ENCODE peak calls at places on chromosomes 7 and 10, in five cellular contexts. C is K562, E is A549, A is HepG2, S is GM12878. B is an unnamed sample.

GRCh38 chr7:99242667-99243066 is 30.0 kb upstream of the MYH16 start:
- DNase-seq in A (no peak), E (no peak), S (no peak), C (no peak), B (no peak)

GRCh38 chr10:61319550-61320256 is 133.5 kb downstream of the TMEM26 start:
- DNase-seq in S (no peak), C (no peak), A (no peak), E (no peak), B (no peak)

GRCh38 chr7:154842608-154843007 is 160.3 kb downstream of the PAXIP1 start:
- DNase-seq in A (no peak), C (no peak), S (no peak), E (no peak), B (no peak)

GRCh38 chr10:132508497-132509443 is 28.8 kb upstream of the INPP5A start:
- DNase-seq in A (no peak), E (peak), C (no peak), S (no peak), B (no peak)

GRCh38 chr7:4174016-4174415 is 508.1 kb upstream of the FOXK1 start:
- DNase-seq in A (no peak), E (no peak), S (no peak), C (no peak), B (no peak)

GRCh38 chr10:500876-501275 is 188.6 kb downstream of the DIP2C start:
- DNase-seq in E (no peak), C (no peak), S (no peak), A (no peak), B (no peak)

GRCh38 chr7:115040526-115040925 is 118.6 kb downstream of the MDFIC start:
- DNase-seq in C (no peak), A (no peak), S (no peak), E (no peak), B (no peak)

GRCh38 chr7:99083068-99083651 is 60.7 kb downstream of the SMURF1 start:
- DNase-seq in S (no peak), A (no peak), C (no peak), E (no peak), B (no peak)

GRCh38 chr10:32347363-32347735 is 391 bp upstream of the EPC1 start:
- DNase-seq in A (no peak), S (no peak), E (no peak), C (no peak), B (no peak)

DNA sequence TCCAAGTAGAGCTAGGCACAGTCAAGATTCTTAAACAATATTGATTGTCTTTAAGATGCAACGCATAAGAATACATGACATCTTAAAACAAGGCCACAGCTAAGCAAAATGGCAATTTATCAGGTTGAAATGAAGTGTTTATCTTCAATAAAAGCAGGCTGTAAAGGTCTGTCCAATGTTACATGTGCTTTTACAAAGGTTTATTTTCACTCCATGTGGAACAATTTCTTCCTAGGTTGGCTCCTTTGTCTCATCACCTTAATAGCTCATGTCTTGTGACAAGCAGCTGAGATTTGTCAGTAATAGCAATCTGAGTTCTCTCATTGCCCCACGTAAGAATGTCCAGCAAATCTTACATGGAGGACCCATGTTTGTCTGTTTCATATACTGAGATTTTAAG is 437.6 kb downstream of the GPAM start:
- DNase-seq in E (no peak), S (no peak), C (no peak), A (no peak), B (no peak)
- TF ChIP-seq JUNB in E (no peak), S (no peak), C (no peak), A (no peak), B (no peak)

DNA sequence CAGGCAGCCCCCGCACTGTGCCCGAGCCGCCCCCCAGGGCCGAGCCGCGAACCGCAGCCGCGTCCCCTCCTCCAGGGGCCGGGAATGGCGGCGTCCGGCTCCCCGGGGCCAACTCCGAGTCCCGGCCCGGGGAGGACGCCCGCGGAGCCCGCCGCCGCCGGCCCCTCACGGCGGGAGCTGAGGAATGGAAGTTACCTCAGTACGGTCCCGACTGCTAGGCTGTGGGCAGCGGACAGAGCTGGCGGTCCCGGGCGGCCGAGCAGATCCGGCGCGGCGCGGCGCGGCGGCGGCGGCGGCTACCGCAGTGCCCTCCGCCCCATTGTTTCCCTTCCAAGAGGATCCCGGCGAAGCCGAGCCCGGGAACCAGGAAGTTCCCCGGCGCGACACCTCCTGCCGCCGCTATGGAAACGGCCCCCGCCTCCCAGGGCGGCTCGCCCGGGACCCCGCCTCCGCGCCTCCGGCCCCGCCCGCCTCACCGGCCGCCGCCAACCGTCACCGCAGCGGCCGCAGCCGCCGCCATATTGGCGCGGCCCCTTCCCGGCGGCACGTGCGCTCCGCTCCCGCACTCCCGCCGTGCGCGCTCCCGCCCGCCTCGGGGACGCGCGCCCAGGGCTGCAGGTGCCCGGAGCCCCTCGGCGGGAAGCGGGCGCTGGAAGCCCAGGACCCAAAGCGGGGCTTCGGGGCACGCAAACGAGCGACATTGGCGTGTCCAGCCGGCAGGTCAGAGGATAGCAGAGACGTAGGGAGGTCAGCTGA is at the start of gene USP6NL:
- DNase-seq in E (peak), C (peak), A (peak), S (no peak), B (peak)
- TF ChIP-seq JUNB in E (no peak), C (no peak), A (no peak), S (no peak), B (no peak)

DNA sequence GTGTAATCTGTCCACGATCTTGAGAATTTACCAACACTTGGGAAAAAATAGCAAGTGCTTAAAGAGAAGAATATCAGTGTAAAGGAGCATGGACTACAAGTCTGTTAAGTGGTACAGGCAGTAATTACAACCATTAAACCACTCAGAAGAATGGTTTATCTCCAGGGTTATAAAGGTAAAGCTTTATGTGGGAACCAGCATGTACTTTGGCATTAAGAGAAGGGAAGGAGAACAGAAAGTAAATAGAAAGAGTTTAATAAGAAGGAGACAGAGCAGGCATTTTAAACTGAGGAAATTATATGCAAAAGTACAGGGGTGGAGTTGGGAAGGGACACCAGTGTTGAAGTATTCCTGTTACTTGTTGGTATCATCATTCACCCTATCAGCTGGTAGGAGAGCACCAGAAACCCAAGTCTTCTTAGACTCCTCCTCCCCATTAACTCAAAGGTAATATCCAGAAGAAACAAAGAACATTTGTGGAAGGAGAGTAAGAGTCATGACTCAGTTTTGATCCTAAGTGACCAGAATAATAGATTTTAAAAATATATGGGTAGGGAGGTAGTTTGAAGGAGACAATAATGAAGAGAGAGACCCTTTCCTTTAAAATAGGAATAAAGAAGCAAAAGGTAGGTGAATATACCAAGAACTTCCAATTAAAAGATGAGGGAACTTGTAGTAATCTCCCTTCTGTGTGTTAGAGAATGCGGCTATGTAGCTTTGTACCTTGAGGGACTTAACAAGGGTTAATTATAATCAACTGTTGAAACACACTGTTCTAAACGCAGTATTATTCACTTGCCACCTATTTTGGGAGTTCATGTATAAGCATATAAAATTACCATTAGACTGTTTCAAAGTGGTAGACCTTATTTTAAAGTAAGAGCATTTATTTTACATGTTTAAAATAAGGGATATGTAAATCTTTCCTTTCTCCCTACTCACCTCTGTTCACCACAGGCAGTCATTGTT is 92.1 kb upstream of the STRIP2 start:
- DNase-seq in E (no peak), A (no peak), S (no peak), C (no peak), B (no peak)
- TF ChIP-seq JUNB in E (no peak), A (no peak), S (no peak), C (no peak), B (no peak)

GRCh38 chr7:158858592-158859503 is 2.5 kb downstream of the DYNC2I1 start:
- DNase-seq in E (peak), C (no peak), S (no peak), A (no peak), B (peak)
- TF ChIP-seq JUNB in E (no peak), C (no peak), S (no peak), A (no peak), B (no peak)